ENCODE peak calls at places on chromosomes 13 and 19, in five cellular contexts. One of them, this sample, is unnamed.

GRCh38 chr19:4712771-4713170 is 10.9 kb downstream of the DPP9 start:
- DNase-seq in transverse colon: no peak
- DNase-seq in upper lobe of left lung: no peak
- DNase-seq in A549: no peak
- DNase-seq in gastrocnemius medialis: peak; percentile 57
- DNase-seq in this sample: no peak

GRCh38 chr19:46299004-46299509 is 2.2 kb downstream of the HIF3A start:
- DNase-seq in transverse colon: peak; percentile 98
- DNase-seq in upper lobe of left lung: peak; percentile 96
- DNase-seq in A549: peak; percentile 90
- DNase-seq in gastrocnemius medialis: peak; percentile 77
- DNase-seq in this sample: peak; percentile 99

GRCh38 chr13:33970746-33971145 is 152.8 kb downstream of the RFC3 start:
- DNase-seq in transverse colon: no peak
- DNase-seq in upper lobe of left lung: no peak
- DNase-seq in A549: no peak
- DNase-seq in gastrocnemius medialis: no peak
- DNase-seq in this sample: no peak

GRCh38 chr19:50175924-50176323 is 12.8 kb upstream of the IZUMO2 start:
- DNase-seq in transverse colon: no peak
- DNase-seq in upper lobe of left lung: no peak
- DNase-seq in A549: peak; percentile 36
- DNase-seq in gastrocnemius medialis: no peak
- DNase-seq in this sample: no peak

GRCh38 chr13:112809332-112810310 is 119.8 kb downstream of the ATP11A start:
- DNase-seq in transverse colon: no peak
- DNase-seq in upper lobe of left lung: peak; percentile 69
- DNase-seq in A549: no peak
- DNase-seq in gastrocnemius medialis: no peak
- DNase-seq in this sample: no peak

GRCh38 chr19:44851427-44851826 is 5.3 kb downstream of the NECTIN2 start:
- DNase-seq in transverse colon: no peak
- DNase-seq in upper lobe of left lung: no peak
- DNase-seq in A549: no peak
- DNase-seq in gastrocnemius medialis: no peak
- DNase-seq in this sample: no peak

GRCh38 chr13:95256086-95256485 is 45.2 kb downstream of the ABCC4 start:
- DNase-seq in transverse colon: no peak
- DNase-seq in upper lobe of left lung: no peak
- DNase-seq in A549: peak; percentile 87
- DNase-seq in gastrocnemius medialis: peak; percentile 58
- DNase-seq in this sample: no peak

GRCh38 chr19:27806471-27807070 is 1406.4 kb downstream of the UQCRFS1 start:
- DNase-seq in transverse colon: no peak
- DNase-seq in upper lobe of left lung: peak; percentile 51
- DNase-seq in A549: no peak
- DNase-seq in gastrocnemius medialis: no peak
- DNase-seq in this sample: no peak

GRCh38 chr19:42461700-42462324 is 19.1 kb upstream of the CXCL17 start:
- DNase-seq in transverse colon: no peak
- DNase-seq in upper lobe of left lung: no peak
- DNase-seq in A549: no peak
- DNase-seq in gastrocnemius medialis: no peak
- DNase-seq in this sample: no peak

GRCh38 chr13:113855931-113856715 is 7.8 kb downstream of the GAS6 start:
- DNase-seq in transverse colon: no peak
- DNase-seq in upper lobe of left lung: peak; percentile 68
- DNase-seq in A549: no peak
- DNase-seq in gastrocnemius medialis: no peak
- DNase-seq in this sample: no peak

GRCh38 chr19:35830986-35831385 is 18.3 kb upstream of the PRODH2 start:
- DNase-seq in transverse colon: no peak
- DNase-seq in upper lobe of left lung: no peak
- DNase-seq in A549: no peak
- DNase-seq in gastrocnemius medialis: no peak
- DNase-seq in this sample: no peak

GRCh38 chr13:34900288-34900739 is 41.8 kb upstream of the NBEA start:
- DNase-seq in transverse colon: no peak
- DNase-seq in upper lobe of left lung: no peak
- DNase-seq in A549: no peak
- DNase-seq in gastrocnemius medialis: no peak
- DNase-seq in this sample: no peak

GRCh38 chr19:4908311-4908710 is 990 bp upstream of the UHRF1 start:
- DNase-seq in transverse colon: no peak
- DNase-seq in upper lobe of left lung: no peak
- DNase-seq in A549: no peak
- DNase-seq in gastrocnemius medialis: no peak
- DNase-seq in this sample: no peak

GRCh38 chr19:19113040-19113541 is 25.2 kb downstream of the TMEM161A start:
- DNase-seq in transverse colon: no peak
- DNase-seq in upper lobe of left lung: no peak
- DNase-seq in A549: peak; percentile 16
- DNase-seq in gastrocnemius medialis: no peak
- DNase-seq in this sample: no peak

GRCh38 chr19:56507446-56508281 is at the start of gene ZNF471:
- DNase-seq in transverse colon: peak; percentile 95
- DNase-seq in upper lobe of left lung: peak; percentile 96
- DNase-seq in A549: peak; percentile 79
- DNase-seq in gastrocnemius medialis: peak; percentile 94
- DNase-seq in this sample: peak; percentile 98

GRCh38 chr13:111142472-111142871 is 27.4 kb downstream of the ARHGEF7 start:
- DNase-seq in transverse colon: no peak
- DNase-seq in upper lobe of left lung: no peak
- DNase-seq in A549: no peak
- DNase-seq in gastrocnemius medialis: no peak
- DNase-seq in this sample: no peak

GRCh38 chr19:27684293-27684692 is 1528.7 kb downstream of the UQCRFS1 start:
- DNase-seq in transverse colon: no peak
- DNase-seq in upper lobe of left lung: no peak
- DNase-seq in A549: no peak
- DNase-seq in gastrocnemius medialis: no peak
- DNase-seq in this sample: no peak

GRCh38 chr19:31408460-31409124 is 59.4 kb upstream of the TSHZ3 start:
- DNase-seq in transverse colon: no peak
- DNase-seq in upper lobe of left lung: no peak
- DNase-seq in A549: peak; percentile 19
- DNase-seq in gastrocnemius medialis: no peak
- DNase-seq in this sample: no peak

GRCh38 chr19:37855098-37855497 is 51.3 kb downstream of the WDR87 start:
- DNase-seq in transverse colon: peak; percentile 8
- DNase-seq in upper lobe of left lung: peak; percentile 89
- DNase-seq in A549: no peak
- DNase-seq in gastrocnemius medialis: no peak
- DNase-seq in this sample: no peak

GRCh38 chr19:41218615-41219507 is at the start of gene AXL:
- DNase-seq in transverse colon: peak; percentile 64
- DNase-seq in upper lobe of left lung: peak; percentile 89
- DNase-seq in A549: peak; percentile 90
- DNase-seq in gastrocnemius medialis: peak; percentile 49
- DNase-seq in this sample: peak; percentile 94

GRCh38 chr13:33934343-33934742 is 116.4 kb downstream of the RFC3 start:
- DNase-seq in transverse colon: no peak
- DNase-seq in upper lobe of left lung: no peak
- DNase-seq in A549: no peak
- DNase-seq in gastrocnemius medialis: no peak
- DNase-seq in this sample: no peak

GRCh38 chr13:75226755-75227435 is 255.1 kb downstream of the TBC1D4 start:
- DNase-seq in transverse colon: no peak
- DNase-seq in upper lobe of left lung: no peak
- DNase-seq in A549: peak; percentile 11
- DNase-seq in gastrocnemius medialis: no peak
- DNase-seq in this sample: no peak

GRCh38 chr19:32828643-32829344 is 40.8 kb downstream of the SLC7A9 start:
- DNase-seq in transverse colon: no peak
- DNase-seq in upper lobe of left lung: peak; percentile 71
- DNase-seq in A549: no peak
- DNase-seq in gastrocnemius medialis: no peak
- DNase-seq in this sample: no peak

GRCh38 chr13:25632166-25632888 is 260.6 kb downstream of the ATP8A2 start:
- DNase-seq in transverse colon: no peak
- DNase-seq in upper lobe of left lung: no peak
- DNase-seq in A549: no peak
- DNase-seq in gastrocnemius medialis: no peak
- DNase-seq in this sample: no peak

GRCh38 chr13:83940742-83941141 is 58.5 kb upstream of the SLITRK1 start:
- DNase-seq in transverse colon: no peak
- DNase-seq in upper lobe of left lung: no peak
- DNase-seq in A549: no peak
- DNase-seq in gastrocnemius medialis: no peak
- DNase-seq in this sample: no peak

GRCh38 chr19:1856345-1856697 is 7.1 kb downstream of the KLF16 start:
- DNase-seq in transverse colon: no peak
- DNase-seq in upper lobe of left lung: no peak
- DNase-seq in A549: no peak
- DNase-seq in gastrocnemius medialis: no peak
- DNase-seq in this sample: no peak
- H3K4me3 ChIP-seq in transverse colon: peak overlapping the region; percentile 49
- H3K4me3 ChIP-seq in upper lobe of left lung: peak overlapping the region; percentile 47
- H3K4me3 ChIP-seq in A549: no peak overlapping the region
- H3K4me3 ChIP-seq in gastrocnemius medialis: peak overlapping the region; percentile 35
- H3K4me3 ChIP-seq in this sample: peak overlapping the region; percentile 53

GRCh38 chr13:90201198-90201597 is 1146.3 kb upstream of the MIR17HG start:
- DNase-seq in transverse colon: no peak
- DNase-seq in upper lobe of left lung: no peak
- DNase-seq in A549: no peak
- DNase-seq in gastrocnemius medialis: no peak
- DNase-seq in this sample: no peak

GRCh38 chr13:90197722-90198121 is 1149.8 kb upstream of the MIR17HG start:
- DNase-seq in transverse colon: no peak
- DNase-seq in upper lobe of left lung: no peak
- DNase-seq in A549: no peak
- DNase-seq in gastrocnemius medialis: no peak
- DNase-seq in this sample: no peak

GRCh38 chr13:90205911-90206310 is 1141.6 kb upstream of the MIR17HG start:
- DNase-seq in transverse colon: no peak
- DNase-seq in upper lobe of left lung: no peak
- DNase-seq in A549: no peak
- DNase-seq in gastrocnemius medialis: no peak
- DNase-seq in this sample: no peak

GRCh38 chr13:90205081-90205480 is 1142.4 kb upstream of the MIR17HG start:
- DNase-seq in transverse colon: no peak
- DNase-seq in upper lobe of left lung: no peak
- DNase-seq in A549: no peak
- DNase-seq in gastrocnemius medialis: no peak
- DNase-seq in this sample: no peak

DNA sequence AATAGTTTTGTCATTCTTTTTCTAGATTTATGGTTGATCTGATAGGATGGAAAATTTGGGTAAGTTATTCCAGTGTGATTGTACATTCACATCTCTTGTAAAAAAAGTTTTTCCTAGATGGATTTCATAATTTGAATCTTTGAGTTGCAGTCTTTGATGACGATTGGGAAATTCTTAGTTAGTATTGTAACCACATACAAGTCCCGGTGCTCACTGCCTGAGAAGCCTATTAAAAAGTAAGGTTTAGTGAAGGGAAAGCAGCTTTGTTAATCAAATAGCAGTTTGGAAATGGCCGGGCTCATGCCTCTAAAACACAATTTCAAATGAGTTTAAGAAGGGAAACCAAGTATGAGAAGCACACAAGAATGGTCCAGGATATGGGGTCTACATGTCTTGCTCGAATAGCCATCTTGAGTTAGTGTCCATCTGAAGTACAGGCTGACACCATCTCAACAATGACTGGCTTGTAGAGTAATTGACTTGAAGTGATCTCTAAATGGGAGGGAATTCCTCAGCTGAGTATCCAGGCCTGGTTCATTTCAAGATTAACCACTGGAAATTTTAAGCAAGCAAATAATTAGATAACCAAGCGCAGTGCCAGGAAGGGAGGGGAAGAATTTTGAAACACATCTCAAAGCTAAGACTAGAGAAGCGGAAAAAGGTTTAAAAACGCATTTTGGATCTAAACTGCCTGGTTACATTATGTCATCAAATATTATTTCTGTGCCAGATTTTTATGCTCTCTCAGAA is 1145.6 kb upstream of the MIR17HG start:
- DNase-seq in transverse colon: no peak
- DNase-seq in upper lobe of left lung: no peak
- DNase-seq in A549: no peak
- DNase-seq in gastrocnemius medialis: no peak
- DNase-seq in this sample: no peak
- H3K27ac ChIP-seq in transverse colon: no peak overlapping the region
- H3K27ac ChIP-seq in upper lobe of left lung: no peak overlapping the region
- H3K27ac ChIP-seq in A549: no peak overlapping the region
- H3K27ac ChIP-seq in gastrocnemius medialis: no peak overlapping the region
- H3K27ac ChIP-seq in this sample: no peak overlapping the region

GRCh38 chr19:7393459-7393858 is 44.7 kb downstream of the ARHGEF18 start:
- DNase-seq in transverse colon: no peak
- DNase-seq in upper lobe of left lung: no peak
- DNase-seq in A549: no peak
- DNase-seq in gastrocnemius medialis: no peak
- DNase-seq in this sample: no peak
- H3K4me3 ChIP-seq in transverse colon: no peak overlapping the region
- H3K4me3 ChIP-seq in upper lobe of left lung: no peak overlapping the region
- H3K4me3 ChIP-seq in A549: no peak overlapping the region
- H3K4me3 ChIP-seq in gastrocnemius medialis: no peak overlapping the region
- H3K4me3 ChIP-seq in this sample: no peak overlapping the region

GRCh38 chr13:30108913-30109237 is 198.5 kb downstream of the KATNAL1 start:
- DNase-seq in transverse colon: peak; percentile 93
- DNase-seq in upper lobe of left lung: peak; percentile 56
- DNase-seq in A549: no peak
- DNase-seq in gastrocnemius medialis: no peak
- DNase-seq in this sample: no peak

GRCh38 chr13:30107536-30108136 is 199.7 kb downstream of the KATNAL1 start:
- DNase-seq in transverse colon: peak; percentile 17
- DNase-seq in upper lobe of left lung: no peak
- DNase-seq in A549: peak; percentile 8
- DNase-seq in gastrocnemius medialis: no peak
- DNase-seq in this sample: no peak

GRCh38 chr13:30110301-30111070 is 196.9 kb downstream of the KATNAL1 start:
- DNase-seq in transverse colon: no peak
- DNase-seq in upper lobe of left lung: no peak
- DNase-seq in A549: no peak
- DNase-seq in gastrocnemius medialis: no peak
- DNase-seq in this sample: no peak

GRCh38 chr13:30108216-30108912 is 199.0 kb downstream of the KATNAL1 start:
- DNase-seq in transverse colon: no peak
- DNase-seq in upper lobe of left lung: no peak
- DNase-seq in A549: no peak
- DNase-seq in gastrocnemius medialis: no peak
- DNase-seq in this sample: no peak

DNA sequence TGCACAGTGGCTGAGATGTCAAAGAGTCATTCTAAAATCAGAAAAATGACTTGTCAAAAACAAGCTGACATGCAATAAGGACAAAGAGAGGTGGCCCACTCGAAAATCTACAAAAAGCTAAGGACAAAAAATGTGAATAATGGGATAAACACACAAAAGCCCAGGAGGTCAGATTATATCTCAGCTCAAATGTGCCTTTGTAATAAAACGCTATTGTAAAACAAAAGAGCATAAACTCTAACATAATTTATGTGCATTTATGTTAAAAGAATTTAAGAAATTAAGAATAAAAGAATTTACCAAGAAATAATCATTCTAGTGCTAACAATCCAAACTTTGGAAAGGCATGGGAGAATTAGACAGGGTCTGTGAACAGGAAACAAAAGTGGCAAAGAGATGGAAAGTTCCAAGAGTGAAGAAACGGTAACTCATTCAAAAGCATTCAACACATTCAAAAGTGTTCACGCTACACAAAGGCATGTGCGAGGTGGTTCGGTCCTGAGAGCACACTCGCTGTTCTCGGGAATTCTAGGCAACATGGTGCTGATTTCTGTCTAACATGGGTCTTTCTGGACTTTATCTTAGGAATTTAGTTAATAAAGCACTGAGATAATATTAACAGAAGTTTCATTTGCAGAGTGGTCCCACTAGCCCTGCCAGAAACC is 197.7 kb downstream of the KATNAL1 start:
- DNase-seq in transverse colon: no peak
- DNase-seq in upper lobe of left lung: no peak
- DNase-seq in A549: no peak
- DNase-seq in gastrocnemius medialis: no peak
- DNase-seq in this sample: no peak
- H3K27ac ChIP-seq in transverse colon: peak overlapping the region; percentile 80
- H3K27ac ChIP-seq in upper lobe of left lung: no peak overlapping the region
- H3K27ac ChIP-seq in A549: no peak overlapping the region
- H3K27ac ChIP-seq in gastrocnemius medialis: no peak overlapping the region
- H3K27ac ChIP-seq in this sample: no peak overlapping the region

This sample was measured in esophagus muscularis mucosa.